ENCODE peak calls at places on chromosomes 6 and 20, in seven cellular contexts. C, P, K, A, I, Q and R are unnamed samples.

GRCh38 chr6:141618180-141618581 is 514.5 kb upstream of the GJE1 start:
- DNase-seq in C (no peak), P (no peak), K (no peak), A (no peak), I (no peak), Q (no peak), R (no peak)

GRCh38 chr6:40844241-40844640 is 194.8 kb downstream of the UNC5CL start:
- DNase-seq in C (no peak), P (no peak), K (no peak), A (no peak), I (no peak), Q (no peak), R (no peak)

GRCh38 chr6:93550551-93551276 is 131.4 kb upstream of the EPHA7 start:
- DNase-seq in C (no peak), P (no peak), K (no peak), A (no peak), I (no peak), Q (no peak), R (no peak)

GRCh38 chr6:7587631-7588100 is 2.3 kb upstream of the SNRNP48 start:
- DNase-seq in C (peak), P (no peak), K (peak), A (no peak), I (no peak), Q (peak), R (peak)

GRCh38 chr20:12595841-12596240 is 412.9 kb upstream of the SPTLC3 start:
- DNase-seq in C (no peak), P (no peak), K (no peak), A (no peak), I (no peak), Q (no peak), R (no peak)

GRCh38 chr20:33666293-33667244 is at the start of gene ACTL10:
- DNase-seq in C (peak), P (peak), K (peak), A (peak), I (peak), Q (peak), R (peak)

GRCh38 chr20:44422083-44422482 is 53.6 kb upstream of the TTPAL start:
- DNase-seq in C (no peak), P (no peak), K (peak), A (no peak), I (no peak), Q (peak), R (no peak)

GRCh38 chr6:75268121-75268987 is 16.2 kb downstream of the TMEM30A start:
- DNase-seq in C (no peak), P (no peak), K (no peak), A (no peak), I (no peak), Q (peak), R (no peak)

GRCh38 chr20:4256886-4257285 is 241.5 kb upstream of the RNF24 start:
- DNase-seq in C (no peak), P (no peak), K (no peak), A (no peak), I (no peak), Q (no peak), R (no peak)

GRCh38 chr6:37381579-37381978 is 27.8 kb downstream of the RNF8 start:
- DNase-seq in C (peak), P (peak), K (peak), A (no peak), I (no peak), Q (peak), R (no peak)

GRCh38 chr20:59086923-59087322 is 44.3 kb upstream of the PRELID3B start:
- DNase-seq in C (no peak), P (no peak), K (no peak), A (no peak), I (no peak), Q (no peak), R (no peak)

GRCh38 chr20:13468166-13468565 is 170.6 kb downstream of the TASP1 start:
- DNase-seq in C (no peak), P (no peak), K (no peak), A (no peak), I (no peak), Q (no peak), R (no peak)

GRCh38 chr20:17807670-17808069 is 107.9 kb downstream of the BANF2 start:
- DNase-seq in C (peak), P (no peak), K (no peak), A (no peak), I (no peak), Q (peak), R (no peak)
- TF ChIP-seq CTCF in C (peak), P (no peak), K (no peak), A (no peak), I (no peak), Q (no peak), R (no peak)

GRCh38 chr6:2834262-2834661 is 7.4 kb downstream of the SERPINB1 start:
- DNase-seq in C (no peak), P (no peak), K (no peak), A (no peak), I (no peak), Q (no peak), R (no peak)
- TF ChIP-seq POLR2A in C (no peak), P (no peak), K (no peak), A (no peak), I (no peak), Q (no peak), R (no peak)

GRCh38 chr6:130365166-130366010 is 429 bp upstream of the TMEM200A start:
- DNase-seq in C (peak), P (peak), K (peak), A (no peak), I (peak), Q (peak), R (peak)
- TF ChIP-seq CTCF in C (peak), P (peak), K (peak), A (peak), I (peak), Q (peak), R (peak)

DNA sequence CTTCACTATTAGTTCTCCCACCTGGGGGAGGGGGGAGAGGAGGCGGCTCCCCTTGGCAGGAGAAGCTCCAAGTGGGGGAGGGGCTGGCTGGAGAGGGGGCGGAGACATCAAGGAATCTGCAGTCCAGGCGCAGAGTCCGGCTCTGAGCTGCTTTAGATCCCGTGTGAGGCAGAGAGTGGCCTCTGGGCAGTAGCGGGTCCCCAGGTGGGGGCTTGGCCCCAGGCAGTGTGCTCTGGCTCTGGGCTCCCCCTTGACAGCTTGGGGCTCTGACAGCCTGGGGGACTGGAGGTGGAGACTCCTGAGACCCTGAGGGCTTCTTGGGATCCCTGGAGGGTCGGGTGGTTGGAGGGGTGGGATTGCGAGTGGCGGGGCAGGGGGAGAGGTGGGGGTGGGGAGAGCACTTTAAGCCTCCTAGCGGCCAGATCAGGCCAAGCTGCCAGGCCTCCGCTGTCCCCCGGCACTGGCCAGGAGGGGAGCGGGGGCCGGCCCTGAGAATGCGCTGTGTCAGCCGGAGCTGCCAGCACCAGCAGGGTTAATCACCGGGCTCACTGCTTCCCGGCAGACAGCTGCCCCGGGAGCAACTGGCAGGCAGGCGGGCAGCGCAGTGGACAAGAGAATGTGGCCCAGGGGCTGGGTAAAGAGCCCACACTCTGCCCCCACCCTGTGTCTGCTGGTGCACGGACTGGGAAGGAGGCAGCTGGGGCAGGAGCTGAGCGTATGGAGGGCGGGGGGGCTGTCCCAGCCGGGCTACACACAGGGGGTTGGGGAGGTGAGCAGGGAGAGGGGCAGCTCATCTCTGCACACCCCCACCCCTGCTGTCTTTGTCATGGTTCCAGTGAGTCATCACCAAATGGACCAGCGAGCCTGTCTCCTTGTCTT is 1.8 kb upstream of the LAMA5 start:
- DNase-seq in C (no peak), P (peak), K (peak), A (no peak), I (peak), Q (peak), R (no peak)
- TF ChIP-seq POLR2A in C (no peak), P (no peak), K (no peak), A (no peak), I (no peak), Q (no peak), R (no peak)

DNA sequence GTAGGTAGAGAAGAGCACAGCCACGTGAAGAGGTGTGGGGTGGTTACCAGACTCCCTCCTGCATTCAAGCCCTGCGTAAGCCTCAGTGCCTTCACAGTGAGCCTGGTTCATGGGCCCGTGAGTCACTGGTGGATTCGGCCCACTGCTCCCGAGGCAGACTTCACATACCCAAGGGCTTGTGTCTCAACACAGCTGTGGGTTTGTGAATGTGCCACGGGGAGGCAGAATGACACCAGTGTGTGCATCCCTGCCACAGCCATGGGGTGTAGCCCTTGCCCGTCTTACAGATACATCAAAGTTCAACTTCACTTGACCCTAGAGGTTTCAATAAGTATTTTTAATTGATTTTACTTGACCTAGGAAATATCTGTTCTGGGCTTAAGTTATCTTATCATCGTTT is 108.5 kb downstream of the MAP3K4 start:
- DNase-seq in C (no peak), P (no peak), K (no peak), A (no peak), I (no peak), Q (no peak), R (no peak)
- TF ChIP-seq CTCF in C (no peak), P (no peak), K (no peak), A (no peak), I (no peak), Q (no peak), R (no peak)

GRCh38 chr6:35247642-35248231 is 11.8 kb upstream of the ZNF76 start:
- DNase-seq in C (no peak), P (no peak), K (no peak), A (no peak), I (no peak), Q (no peak), R (no peak)
- TF ChIP-seq POLR2A in C (no peak), P (no peak), K (no peak), A (no peak), I (no peak), Q (no peak), R (no peak)

GRCh38 chr20:35497780-35498189 is 31.7 kb downstream of the C20orf173 start:
- DNase-seq in C (peak), P (no peak), K (peak), A (no peak), I (peak), Q (no peak), R (no peak)
- TF ChIP-seq CTCF in C (no peak), P (no peak), K (no peak), A (no peak), I (peak), Q (no peak), R (no peak)

GRCh38 chr6:29816030-29816429 is 11.6 kb upstream of the HLA-G start:
- DNase-seq in C (no peak), P (no peak), K (no peak), A (no peak), I (no peak), Q (no peak), R (no peak)

GRCh38 chr6:29814379-29815117 is 13.1 kb upstream of the HLA-G start:
- DNase-seq in C (no peak), P (no peak), K (no peak), A (no peak), I (no peak), Q (no peak), R (no peak)

GRCh38 chr6:29815118-29815750 is 12.4 kb upstream of the HLA-G start:
- DNase-seq in C (no peak), P (no peak), K (no peak), A (no peak), I (no peak), Q (no peak), R (no peak)

GRCh38 chr6:29813066-29813465 is 14.6 kb upstream of the HLA-G start:
- DNase-seq in C (no peak), P (no peak), K (no peak), A (no peak), I (no peak), Q (no peak), R (no peak)

GRCh38 chr6:29813809-29814208 is 13.8 kb upstream of the HLA-G start:
- DNase-seq in C (no peak), P (no peak), K (no peak), A (no peak), I (no peak), Q (peak), R (no peak)
- TF ChIP-seq POLR2A in C (no peak), P (no peak), K (no peak), A (no peak), I (no peak), Q (no peak), R (no peak)

DNA sequence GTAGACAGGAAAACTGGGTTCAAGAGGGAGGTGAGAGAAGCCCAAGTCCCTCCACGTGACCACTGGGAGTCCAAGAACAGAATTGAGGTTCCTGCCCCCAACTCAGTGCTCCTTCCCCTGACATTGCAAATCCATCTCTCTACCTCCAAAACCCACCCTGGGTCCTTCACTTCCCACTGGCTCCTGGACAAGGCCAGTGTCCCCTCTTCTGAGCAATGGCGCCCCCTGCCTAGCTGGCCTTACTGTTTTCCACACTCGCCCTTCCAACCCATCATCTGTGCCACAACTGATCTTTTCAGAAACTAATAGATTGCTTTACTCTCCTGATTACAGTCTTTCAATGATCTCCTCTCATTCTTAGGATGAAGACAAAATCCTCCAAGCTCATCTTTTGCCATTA is 200.3 kb downstream of the ANKRD60 start:
- DNase-seq in C (no peak), P (no peak), K (peak), A (no peak), I (no peak), Q (no peak), R (no peak)
- TF ChIP-seq CTCF in C (peak), P (no peak), K (peak), A (no peak), I (peak), Q (no peak), R (no peak)